ENCODE peak calls at places on chromosomes 3 and 15, in five cellular contexts. T is mesenchymal stem cell, O is neuronal stem cell, Y is IMR-90, U is H1. L is an unnamed sample.
A peak's percentile ranks its signal among the peaks of the same experiment; 100 is the strongest.

GRCh38 chr15:39075756-39076341 is 505.0 kb upstream of the THBS1 start:
- DNase-seq in Y (no peak), U (no peak), T (no peak), O (no peak), L (no peak)

GRCh38 chr3:66405701-66406091 is 95.1 kb downstream of the LRIG1 start:
- DNase-seq in T (peak; percentile 46), O (no peak), U (no peak), Y (peak; percentile 94), L (no peak)

GRCh38 chr3:115986555-115987207 is 363.4 kb downstream of the GAP43 start:
- DNase-seq in T (peak; percentile 43), O (no peak), U (no peak), Y (peak; percentile 34), L (peak; percentile 58)

GRCh38 chr15:71386448-71387236 is 271.4 kb downstream of the THSD4 start:
- DNase-seq in Y (peak; percentile 38), O (peak; percentile 15), T (peak; percentile 25), U (no peak), L (peak; percentile 39)

GRCh38 chr15:71201471-71201870 is 86.2 kb downstream of the THSD4 start:
- DNase-seq in Y (no peak), O (no peak), T (no peak), U (no peak), L (no peak)

GRCh38 chr15:98649996-98650870 is 1.9 kb downstream of the IGF1R start:
- DNase-seq in Y (peak; percentile 39), O (no peak), U (no peak), T (peak; percentile 50), L (no peak)

GRCh38 chr15:90550919-90551318 is 21.2 kb downstream of the CRTC3 start:
- DNase-seq in O (no peak), T (no peak), Y (no peak), U (no peak), L (no peak)

GRCh38 chr3:24494616-24495333 is at the start of gene THRB:
- DNase-seq in Y (no peak), O (peak; percentile 63), T (peak; percentile 76), U (peak; percentile 82), L (peak; percentile 81)

GRCh38 chr3:39106281-39107055 is 959 bp downstream of the GORASP1 start:
- DNase-seq in T (peak; percentile 59), O (no peak), U (no peak), Y (peak; percentile 57), L (peak; percentile 41)

GRCh38 chr3:109874900-109875735 is 537.8 kb upstream of the DPPA4 start:
- DNase-seq in Y (peak; percentile 2), T (no peak), U (no peak), O (no peak), L (no peak)

GRCh38 chr3:82807781-82808180 is 1046.3 kb upstream of the GBE1 start:
- DNase-seq in O (no peak), U (no peak), T (no peak), Y (no peak), L (no peak)

GRCh38 chr3:160616721-160617120 is 51.4 kb upstream of the KPNA4 start:
- DNase-seq in Y (peak; percentile 71), U (no peak), O (no peak), T (peak; percentile 42), L (no peak)

GRCh38 chr15:64893481-64894394 is 18.0 kb upstream of the ANKDD1A start:
- DNase-seq in O (peak; percentile 95), Y (peak; percentile 93), T (peak; percentile 95), U (peak; percentile 96), L (peak; percentile 99)

GRCh38 chr3:81045976-81046375 is 715.5 kb downstream of the GBE1 start:
- DNase-seq in O (no peak), U (no peak), T (no peak), Y (no peak), L (no peak)

GRCh38 chr3:159664653-159665052 is 324.0 kb upstream of the IL12A start:
- DNase-seq in O (no peak), Y (no peak), U (no peak), T (no peak), L (no peak)

GRCh38 chr3:10964537-10965167 is 27.9 kb upstream of the SLC6A1 start:
- DNase-seq in Y (peak; percentile 3), O (peak; percentile 69), U (peak; percentile 70), T (no peak), L (peak; percentile 53)

GRCh38 chr3:37494206-37494605 is 319.8 kb upstream of the LRRFIP2 start:
- DNase-seq in Y (no peak), O (no peak), T (no peak), U (no peak), L (no peak)

GRCh38 chr15:94840794-94841587 is 609.6 kb downstream of the MCTP2 start:
- DNase-seq in Y (peak; percentile 0), T (peak; percentile 26), U (no peak), O (no peak), L (no peak)

DNA sequence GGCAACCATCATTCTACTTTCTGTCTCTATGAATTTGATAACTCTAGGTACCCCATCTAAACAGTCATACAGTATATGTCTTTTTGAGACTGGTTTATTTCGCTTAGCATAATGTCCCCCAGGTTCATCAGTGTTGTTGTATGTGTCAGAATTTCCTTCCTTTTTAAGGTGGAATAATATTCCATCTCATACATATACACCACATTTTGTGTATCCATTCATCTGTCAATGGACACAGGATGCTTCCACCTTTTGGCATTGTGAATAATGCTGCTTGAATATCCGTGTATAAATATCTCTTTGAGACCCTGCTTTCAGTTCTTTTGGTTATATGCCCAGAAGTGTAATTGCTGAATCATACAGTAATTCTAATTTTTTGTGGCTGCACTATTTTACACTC is 10.4 kb upstream of the ZFAND6 start:
- DNase-seq in Y (no peak), O (no peak), U (no peak), T (no peak), L (no peak)
- H2AFZ ChIP-seq in Y (no peak overlapping the region), O (no peak overlapping the region), U (no peak overlapping the region), T (no peak overlapping the region), L (no peak overlapping the region)

DNA sequence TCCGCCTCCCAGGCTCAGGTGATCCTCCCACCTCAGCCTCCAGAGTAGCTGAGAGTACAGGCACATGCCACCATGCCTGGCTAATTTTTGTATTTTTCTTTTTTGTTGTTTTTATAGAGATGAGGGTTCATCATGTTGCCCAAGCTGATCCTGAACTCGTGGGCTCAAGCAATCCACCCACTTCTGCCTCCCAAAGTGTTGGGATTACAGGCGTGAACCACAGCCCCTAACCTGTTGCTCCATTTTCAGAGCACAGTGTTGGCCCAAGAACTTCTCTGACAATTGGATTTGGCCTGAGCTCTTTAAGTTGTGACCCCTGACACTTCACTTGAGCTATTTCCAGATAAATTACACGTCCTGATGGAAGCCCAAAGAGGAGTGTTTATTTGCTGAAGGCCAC is 91.2 kb upstream of the PROK2 start:
- DNase-seq in U (no peak), O (no peak), Y (no peak), T (no peak), L (no peak)
- H4K8ac ChIP-seq in U (no peak overlapping the region), O (no peak overlapping the region), Y (no peak overlapping the region), T (no peak overlapping the region), L (no peak overlapping the region)

DNA sequence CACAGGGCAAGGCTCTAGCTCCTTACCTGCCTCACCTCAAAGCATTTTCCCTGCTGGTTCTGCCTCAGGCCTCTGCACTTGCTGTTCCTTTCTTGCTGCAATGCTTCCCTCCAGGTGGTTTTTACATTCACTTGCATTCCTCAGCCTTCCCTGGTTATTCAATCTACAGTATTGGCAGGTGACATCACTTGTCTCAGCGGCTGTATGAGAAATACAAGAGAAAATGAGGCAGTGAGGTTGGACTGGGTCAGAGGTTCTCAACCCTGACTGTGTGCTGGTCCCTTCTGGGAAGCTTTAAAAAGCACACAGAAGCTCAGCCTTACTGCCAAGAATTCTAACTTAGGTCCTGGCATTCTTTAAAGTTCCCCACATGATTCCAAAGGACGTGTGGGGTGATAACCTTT is 26.7 kb downstream of the SIAH2 start:
- DNase-seq in Y (no peak), U (no peak), O (no peak), T (no peak), L (peak; percentile 65)
- H2BK120ac ChIP-seq in Y (no peak overlapping the region), U (no peak overlapping the region), O (no peak overlapping the region), T (no peak overlapping the region), L (no peak overlapping the region)

GRCh38 chr3:101099791-101100190 is 106.6 kb upstream of the ABI3BP start:
- DNase-seq in O (no peak), T (no peak), Y (no peak), U (no peak), L (no peak)

GRCh38 chr3:101091489-101091888 is 98.3 kb upstream of the ABI3BP start:
- DNase-seq in U (no peak), Y (peak; percentile 67), T (no peak), O (no peak), L (peak; percentile 28)

GRCh38 chr3:101100361-101101009 is 107.3 kb upstream of the ABI3BP start:
- DNase-seq in T (no peak), Y (no peak), O (no peak), U (no peak), L (no peak)

GRCh38 chr3:101095703-101096102 is 102.5 kb upstream of the ABI3BP start:
- DNase-seq in U (no peak), T (no peak), Y (peak; percentile 23), O (no peak), L (no peak)
- H2AFZ ChIP-seq in U (no peak overlapping the region), T (no peak overlapping the region), Y (no peak overlapping the region), O (no peak overlapping the region), L (no peak overlapping the region)

GRCh38 chr3:196432137-196432879 is at the start of gene UBXN7:
- DNase-seq in Y (peak; percentile 90), U (peak; percentile 98), T (peak; percentile 94), O (peak; percentile 97), L (peak; percentile 96)
- H4K8ac ChIP-seq in Y (peak within 1 kb of the TSS; percentile 19), U (peak within 1 kb of the TSS; percentile 94), T (peak within 1 kb of the TSS; percentile 63), O (peak within 1 kb of the TSS; percentile 65), L (no peak within 1 kb of the TSS)

DNA sequence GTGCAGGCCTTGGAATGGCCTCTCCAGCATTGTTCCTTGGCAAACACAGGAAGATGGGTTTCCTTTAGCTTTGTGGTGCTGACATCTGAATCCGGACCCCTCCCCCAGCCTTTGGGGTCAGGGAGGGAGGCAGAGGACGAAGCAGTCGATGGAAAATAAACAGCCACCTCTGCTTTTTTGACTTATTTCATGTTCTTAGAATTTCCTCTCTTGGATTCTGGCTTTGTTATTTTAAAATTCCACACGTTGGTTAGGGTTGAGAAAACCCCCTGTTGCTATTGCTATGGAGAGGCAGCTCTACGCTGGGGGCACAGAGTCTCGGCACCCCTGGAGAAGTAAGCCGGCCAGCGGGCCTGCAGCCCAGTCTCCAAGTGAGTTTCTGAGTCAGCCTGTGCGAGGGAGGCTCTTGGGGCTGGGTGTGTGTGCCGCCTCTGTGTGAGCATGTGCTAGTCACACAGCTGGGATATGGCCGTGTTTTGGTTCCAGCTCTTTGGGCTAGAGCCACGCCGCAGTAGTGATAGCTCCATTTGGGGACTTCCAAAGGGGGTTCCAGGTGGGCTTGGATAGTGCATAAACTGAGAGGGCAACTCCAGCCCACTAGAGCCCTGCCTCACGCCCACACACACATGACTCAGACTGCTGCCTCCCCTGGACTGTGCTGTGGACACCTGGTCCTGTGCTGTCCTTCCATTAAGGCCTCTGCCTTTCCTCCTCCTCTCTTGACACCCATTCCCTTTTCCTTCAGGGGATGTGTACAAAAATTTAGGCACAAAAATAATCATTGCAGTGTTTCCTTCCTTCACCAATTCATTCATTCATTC is 58.8 kb downstream of the AMOTL2 start:
- DNase-seq in U (peak; percentile 52), O (no peak), Y (peak; percentile 82), T (peak; percentile 53), L (peak; percentile 39)
- H2BK120ac ChIP-seq in U (no peak overlapping the region), O (peak overlapping the region; percentile 10), Y (peak overlapping the region; percentile 98), T (peak overlapping the region; percentile 29), L (no peak overlapping the region)